ENCODE peak calls at places on chromosomes 11 and 22, in four cellular contexts. W is esophagus muscularis mucosa, Z is RWPE1, Q is OCI-LY7. R is an unnamed sample.

GRCh38 chr11:62676698-62677097 is 2.2 kb downstream of the UBXN1 start:
- DNase-seq in W (no peak), Z (no peak), Q (no peak), R (no peak)

GRCh38 chr11:76604652-76605241 is 65.8 kb downstream of the LRRC32 start:
- DNase-seq in W (peak; percentile 89), Z (no peak), Q (no peak), R (no peak)

GRCh38 chr11:110873953-110874352 is 161.7 kb upstream of the ARHGAP20 start:
- DNase-seq in W (no peak), Z (no peak), Q (no peak), R (no peak)

GRCh38 chr11:88284306-88285057 is 53.1 kb downstream of the CTSC start:
- DNase-seq in W (no peak), Z (no peak), Q (no peak), R (no peak)

GRCh38 chr11:93895106-93895862 is 44.9 kb upstream of the VSTM5 start:
- DNase-seq in W (no peak), Z (peak; percentile 46), Q (peak; percentile 35), R (peak; percentile 5)

GRCh38 chr11:17572359-17572690 is 25.3 kb downstream of the OTOG start:
- DNase-seq in W (no peak), Z (no peak), Q (peak; percentile 6), R (no peak)

GRCh38 chr11:60982184-60982583 is 10.7 kb downstream of the CD6 start:
- DNase-seq in W (no peak), Z (no peak), Q (no peak), R (no peak)

GRCh38 chr11:32081129-32081641 is 9.7 kb upstream of the RCN1 start:
- DNase-seq in W (no peak), Z (no peak), Q (no peak), R (no peak)

GRCh38 chr22:31044262-31044861 is 36.8 kb upstream of the SMTN start:
- DNase-seq in W (no peak), Z (no peak), Q (no peak), R (no peak)

GRCh38 chr22:31038686-31039085 is 42.4 kb upstream of the SMTN start:
- DNase-seq in W (no peak), Z (no peak), Q (no peak), R (no peak)

GRCh38 chr22:31036671-31037550 is 44.2 kb upstream of the SMTN start:
- DNase-seq in W (no peak), Z (peak; percentile 40), Q (no peak), R (peak; percentile 8)

GRCh38 chr22:31040542-31041398 is 40.3 kb upstream of the SMTN start:
- DNase-seq in W (no peak), Z (no peak), Q (no peak), R (no peak)

GRCh38 chr22:31039393-31039792 is 41.7 kb upstream of the SMTN start:
- DNase-seq in W (no peak), Z (no peak), Q (no peak), R (no peak)
- H3K27ac ChIP-seq in W (peak overlapping the region; percentile 91), Z (no peak overlapping the region), Q (no peak overlapping the region), R (no peak overlapping the region)

GRCh38 chr11:135073870-135074269 is 661.8 kb upstream of the B3GAT1 start:
- DNase-seq in W (no peak), Z (no peak), Q (no peak), R (no peak)

GRCh38 chr11:135069884-135070283 is 657.8 kb upstream of the B3GAT1 start:
- DNase-seq in W (no peak), Z (peak; percentile 37), Q (no peak), R (no peak)

GRCh38 chr11:135075740-135076139 is 663.7 kb upstream of the B3GAT1 start:
- DNase-seq in W (no peak), Z (no peak), Q (peak; percentile 19), R (peak; percentile 64)

GRCh38 chr11:135073444-135073843 is 661.4 kb upstream of the B3GAT1 start:
- DNase-seq in W (no peak), Z (no peak), Q (no peak), R (no peak)

GRCh38 chr11:135074397-135074998 is 662.5 kb upstream of the B3GAT1 start:
- DNase-seq in W (no peak), Z (no peak), Q (no peak), R (peak; percentile 19)
- TF ChIP-seq CTCF in W (no peak), Z (no peak), Q (no peak), R (peak; percentile 72)

GRCh38 chr22:27331526-27332281 is 469.9 kb downstream of the MN1 start:
- DNase-seq in W (peak; percentile 88), Z (no peak), Q (no peak), R (no peak)
- H3K27ac ChIP-seq in W (peak overlapping the region; percentile 33), Z (no peak overlapping the region), Q (no peak overlapping the region), R (no peak overlapping the region)

DNA sequence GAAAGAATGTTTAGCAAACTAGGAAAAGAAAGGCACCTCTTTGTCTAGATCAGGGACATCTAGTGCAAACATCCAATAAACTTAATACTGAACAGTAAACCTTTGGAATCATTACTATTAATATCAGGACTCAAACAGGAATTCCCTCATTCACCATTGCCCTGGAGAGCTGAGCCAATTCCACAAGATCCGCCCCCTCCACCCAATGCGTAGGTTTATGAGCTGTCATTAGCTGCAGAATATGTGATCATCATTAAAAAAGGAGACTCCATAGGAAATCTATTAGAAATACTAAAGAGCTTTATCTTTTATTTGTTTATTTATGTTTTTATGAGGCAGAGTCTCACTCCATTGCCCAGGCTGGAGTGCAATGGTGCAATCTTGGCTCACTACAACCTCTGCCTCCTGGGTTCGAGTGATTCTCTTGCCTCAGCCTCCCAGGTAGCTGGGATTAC is 5.5 kb downstream of the IL17REL start:
- DNase-seq in W (no peak), Z (no peak), Q (no peak), R (no peak)
- TF ChIP-seq CTCF in W (no peak), Z (no peak), Q (no peak), R (no peak)

R was measured in DND-41.